ENCODE peak calls at places on chromosomes 1 and 21, in six cellular contexts. P is EL; M is aorta; J is NCI-H1092; H is stimulated activated naive CD4-positive, alpha-beta T cell treated with Interleukin-2 at 50 U/mL for 16 hours; F is lower lobe of right lung. W is an unnamed sample.

GRCh38 chr1:110508038-110508437 is 10.9 kb downstream of the KCNA10 start:
- DNase-seq in P (peak), M (peak), J (no peak), H (no peak), F (peak), W (no peak)

GRCh38 chr21:37032877-37033471 is 26.5 kb downstream of the RIPPLY3 start:
- DNase-seq in P (peak), M (no peak), J (no peak), H (no peak), F (no peak), W (peak)

GRCh38 chr1:33294071-33295010 is 26.6 kb downstream of the A3GALT2 start:
- DNase-seq in P (no peak), M (peak), J (no peak), H (no peak), F (no peak), W (no peak)

GRCh38 chr1:116494745-116495144 is 76.1 kb downstream of the CD58 start:
- DNase-seq in P (no peak), M (no peak), J (no peak), H (no peak), F (no peak), W (no peak)

GRCh38 chr1:50422946-50423669 is at the start of gene DMRTA2:
- DNase-seq in P (peak), M (no peak), J (peak), H (no peak), F (no peak), W (no peak)

GRCh38 chr1:217140041-217140901 is 417.0 kb upstream of the ESRRG start:
- DNase-seq in P (no peak), M (no peak), J (no peak), H (no peak), F (no peak), W (no peak)

GRCh38 chr1:185244015-185244747 is 72.9 kb downstream of the IVNS1ABP start:
- DNase-seq in P (peak), M (no peak), J (no peak), H (peak), F (no peak), W (peak)

GRCh38 chr1:22128392-22128791 is 14.5 kb downstream of the WNT4 start:
- DNase-seq in P (no peak), M (no peak), J (no peak), H (no peak), F (no peak), W (no peak)